ENCODE peak calls at places on chromosomes 11 and 22, in four cellular contexts. M is activated naive CD4-positive, alpha-beta T cell treated with anti-CD3 and anti-CD28 coated beads, Interleukin-2, amount 50 U/mL, for 72 hours; R is HepG2; V is naive thymus-derived CD4-positive, alpha-beta T cell. J is an unnamed sample.

GRCh38 chr11:128522943-128523518 is 64.3 kb downstream of the ETS1 start:
- ATAC-seq in R (no peak), V (peak), M (peak), J (no peak)

GRCh38 chr11:121696947-121697346 is 244.2 kb upstream of the SORL1-AS1 start:
- ATAC-seq in M (no peak), R (no peak), V (no peak), J (no peak)

GRCh38 chr11:5618807-5619206 is 6.0 kb upstream of the TRIM34 start:
- ATAC-seq in V (no peak), R (peak), M (no peak), J (no peak)

GRCh38 chr22:46036558-46037408 is 59.8 kb upstream of the WNT7B start:
- ATAC-seq in V (peak), R (peak), M (peak), J (no peak)

GRCh38 chr11:83361831-83362230 is 75.7 kb upstream of the CCDC90B start:
- ATAC-seq in M (no peak), R (no peak), V (no peak), J (no peak)

GRCh38 chr11:116852261-116853125 is 15.1 kb upstream of the APOA1 start:
- ATAC-seq in R (no peak), M (no peak), V (no peak), J (no peak)

GRCh38 chr11:118619444-118620205 is 12.2 kb downstream of the PHLDB1 start:
- ATAC-seq in M (peak), V (peak), R (no peak), J (peak)

GRCh38 chr22:28710112-28710888 is 30.7 kb upstream of the TTC28 start:
- ATAC-seq in V (no peak), M (no peak), R (no peak), J (no peak)

GRCh38 chr11:91041626-91042025 is 818.8 kb upstream of the CHORDC1 start:
- ATAC-seq in M (no peak), V (no peak), R (no peak), J (no peak)

GRCh38 chr22:46613606-46613997 is 6.6 kb upstream of the GRAMD4 start:
- ATAC-seq in V (no peak), R (peak), M (peak), J (no peak)

GRCh38 chr11:62253999-62254542 is 12.0 kb downstream of the SCGB1D2 start:
- ATAC-seq in M (no peak), V (no peak), R (no peak), J (no peak)

GRCh38 chr11:115267871-115268270 is 236.3 kb downstream of the CADM1 start:
- ATAC-seq in R (no peak), M (no peak), V (no peak), J (no peak)

GRCh38 chr11:73194593-73194992 is 23.5 kb upstream of the P2RY2 start:
- ATAC-seq in R (peak), V (no peak), M (no peak), J (no peak)

GRCh38 chr11:2092464-2092910 is 46.7 kb downstream of the IGF2 start:
- ATAC-seq in V (no peak), M (no peak), R (no peak), J (no peak)

GRCh38 chr22:22046370-22046769 is 63.8 kb upstream of the TOP3B start:
- ATAC-seq in M (no peak), R (no peak), V (no peak), J (no peak)

GRCh38 chr11:43904737-43905515 is 24.3 kb downstream of the ALKBH3 start:
- ATAC-seq in R (no peak), M (no peak), V (no peak), J (peak)